ENCODE peak calls at places on chromosomes 2 and 18, in five cellular contexts. S is NB4, K is SHP77, B is HCEC 1CT, O is neuronal stem cell. W is an unnamed sample.

GRCh38 chr18:65606551-65607130 is 144.2 kb upstream of the CDH7 start:
- DNase-seq in S (peak; percentile 1), K (no peak), B (no peak), O (no peak), W (no peak)

GRCh38 chr18:76459687-76460350 is 35.2 kb downstream of the ZNF516 start:
- DNase-seq in S (no peak), K (no peak), B (peak; percentile 99), O (no peak), W (peak; percentile 99)

GRCh38 chr2:22798389-22798788 is 586.6 kb upstream of the KLHL29 start:
- DNase-seq in S (no peak), K (no peak), B (no peak), O (no peak), W (no peak)

GRCh38 chr2:201648-202433 is 62.0 kb downstream of the SH3YL1 start:
- DNase-seq in S (no peak), K (no peak), B (no peak), O (no peak), W (no peak)

GRCh38 chr2:190961918-190962487 is 52.0 kb downstream of the STAT1 start:
- DNase-seq in S (no peak), K (no peak), B (peak; percentile 20), O (no peak), W (no peak)

GRCh38 chr2:133640103-133640502 is 71.8 kb upstream of the NCKAP5 start:
- DNase-seq in S (no peak), K (no peak), B (no peak), O (no peak), W (no peak)

GRCh38 chr2:183458450-183458849 is 334.2 kb downstream of the NUP35 start:
- DNase-seq in S (no peak), K (no peak), B (no peak), O (no peak), W (no peak)

GRCh38 chr18:35010983-35011382 is 30.2 kb upstream of the MAPRE2 start:
- DNase-seq in S (no peak), K (no peak), B (no peak), O (no peak), W (no peak)

GRCh38 chr2:241496003-241496707 is 12.2 kb downstream of the STK25 start:
- DNase-seq in S (no peak), K (no peak), B (no peak), O (no peak), W (no peak)

GRCh38 chr18:13726972-13727331 is 479 bp downstream of the RNMT start:
- DNase-seq in S (no peak), K (no peak), B (peak; percentile 36), O (no peak), W (no peak)